ENCODE peak calls at places on chromosomes 4 and X, in nine cellular contexts. F is hippocampal formation; Q is stimulated activated CD4-positive, alpha-beta T cell treated with anti-CD3 and anti-CD28 coated beads, Interleukin-4, amount 100 ng/mL, for 24 hours; P is iPS DF 6.9; N is posterior cingulate gyrus; D is A549; W is retina; T is GM03348; J is HFFc6. A is an unnamed sample.

GRCh38 chrX:3299626-3300025 is 46.8 kb downstream of the MXRA5 start:
- DNase-seq in F (no peak), Q (no peak), P (no peak), N (no peak), D (no peak), W (no peak), T (peak), J (peak), A (no peak)

GRCh38 chrX:65690057-65690855 is 22.8 kb downstream of the MSN start:
- DNase-seq in F (no peak), Q (no peak), P (no peak), N (no peak), D (no peak), W (no peak), T (no peak), J (peak), A (no peak)

GRCh38 chr4:16757080-16757521 is 141.3 kb downstream of the LDB2 start:
- DNase-seq in F (no peak), Q (no peak), P (no peak), N (no peak), D (no peak), W (peak), T (peak), J (peak), A (no peak)

GRCh38 chr4:69934150-69934549 is 3.3 kb downstream of the CSN1S1 start:
- DNase-seq in F (no peak), Q (no peak), P (no peak), N (no peak), D (no peak), W (no peak), T (no peak), J (no peak), A (no peak)

GRCh38 chr4:168511780-168512467 is 15.1 kb downstream of the PALLD start:
- DNase-seq in F (no peak), Q (peak), P (no peak), N (no peak), D (no peak), W (no peak), T (no peak), J (no peak), A (no peak)

GRCh38 chr4:8582941-8583654 is 2.9 kb downstream of the GPR78 start:
- DNase-seq in F (no peak), Q (no peak), P (no peak), N (no peak), D (no peak), W (no peak), T (no peak), J (no peak), A (no peak)

GRCh38 chrX:9781941-9782340 is 4.3 kb upstream of the SHROOM2 start:
- DNase-seq in F (no peak), Q (no peak), P (no peak), N (no peak), D (no peak), W (no peak), T (no peak), J (no peak), A (no peak)

GRCh38 chrX:97446298-97446882 is 562.7 kb downstream of the RPA4 start:
- DNase-seq in F (no peak), Q (no peak), P (no peak), N (no peak), D (no peak), W (no peak), T (peak), J (no peak), A (no peak)

GRCh38 chr4:831483-831805 is 5.5 kb upstream of the CPLX1 start:
- DNase-seq in F (no peak), Q (no peak), P (no peak), N (no peak), D (no peak), W (no peak), T (no peak), J (no peak), A (no peak)

GRCh38 chr4:1795304-1796195 is 2.5 kb downstream of the FGFR3 start:
- DNase-seq in F (no peak), Q (no peak), P (no peak), N (no peak), D (no peak), W (no peak), T (no peak), J (no peak), A (peak)

GRCh38 chr4:96675916-96676315 is 836.0 kb downstream of the PDHA2 start:
- DNase-seq in F (no peak), Q (no peak), P (no peak), N (no peak), D (no peak), W (no peak), T (no peak), J (no peak), A (no peak)